ENCODE peak calls at places on chromosomes 12 and 14, in seven cellular contexts. G, A, P, N, C, M and E are unnamed samples.

GRCh38 chr12:6367065-6367968 is 8.0 kb downstream of the SCNN1A start:
- DNase-seq in G (no peak), A (peak), P (peak), N (no peak), C (no peak), M (no peak), E (no peak)

GRCh38 chr14:24080142-24080530 is 8.8 kb downstream of the CPNE6 start:
- DNase-seq in G (no peak), A (no peak), P (no peak), N (no peak), C (no peak), M (no peak), E (no peak)

GRCh38 chr14:53596845-53597525 is 359.6 kb downstream of the BMP4 start:
- DNase-seq in G (no peak), A (peak), P (peak), N (no peak), C (no peak), M (no peak), E (no peak)

GRCh38 chr14:92542766-92543554 is 29.4 kb downstream of the RIN3 start:
- DNase-seq in G (no peak), A (no peak), P (no peak), N (no peak), C (no peak), M (no peak), E (no peak)

GRCh38 chr12:111396726-111397445 is 8.8 kb upstream of the SH2B3 start:
- DNase-seq in G (peak), A (peak), P (peak), N (peak), C (peak), M (peak), E (peak)

GRCh38 chr12:115259968-115260806 is 576.2 kb upstream of the TBX3 start:
- DNase-seq in G (no peak), A (no peak), P (no peak), N (no peak), C (no peak), M (no peak), E (no peak)

GRCh38 chr12:48980389-48980952 is 2.3 kb downstream of the WNT1 start:
- DNase-seq in G (peak), A (no peak), P (no peak), N (peak), C (peak), M (no peak), E (peak)

GRCh38 chr12:13980548-13981295 is 680 bp downstream of the GRIN2B start:
- DNase-seq in G (peak), A (no peak), P (no peak), N (no peak), C (peak), M (no peak), E (peak)

GRCh38 chr14:74401504-74402241 is 24.3 kb downstream of the SYNDIG1L start:
- DNase-seq in G (peak), A (no peak), P (peak), N (peak), C (peak), M (no peak), E (peak)

GRCh38 chr12:126602611-126603010 is 1537.4 kb downstream of the AACS start:
- DNase-seq in G (no peak), A (no peak), P (no peak), N (no peak), C (no peak), M (no peak), E (no peak)

GRCh38 chr12:102426599-102427541 is 53.5 kb downstream of the IGF1 start:
- DNase-seq in G (no peak), A (peak), P (no peak), N (no peak), C (no peak), M (no peak), E (no peak)

GRCh38 chr12:64882687-64883086 is 58.2 kb downstream of the TBC1D30 start:
- DNase-seq in G (no peak), A (no peak), P (no peak), N (no peak), C (no peak), M (no peak), E (no peak)

GRCh38 chr14:69767369-69767999 is 542 bp downstream of the SRSF5 start:
- DNase-seq in G (peak), A (peak), P (peak), N (peak), C (peak), M (peak), E (peak)

GRCh38 chr12:6178981-6179761 is 21.0 kb upstream of the CD9 start:
- DNase-seq in G (peak), A (peak), P (peak), N (peak), C (no peak), M (no peak), E (peak)

GRCh38 chr14:81221579-81222102 is 882 bp upstream of the GTF2A1 start:
- DNase-seq in G (peak), A (peak), P (no peak), N (no peak), C (no peak), M (no peak), E (no peak)

GRCh38 chr14:68320495-68320894 is 472.4 kb downstream of the ZFP36L1 start:
- DNase-seq in G (no peak), A (no peak), P (no peak), N (no peak), C (no peak), M (no peak), E (no peak)

GRCh38 chr12:85872497-85873091 is 1.5 kb upstream of the NTS start:
- DNase-seq in G (peak), A (peak), P (peak), N (no peak), C (no peak), M (peak), E (no peak)

GRCh38 chr12:6956332-6956727 is 5.2 kb downstream of the PTPN6 start:
- DNase-seq in G (no peak), A (no peak), P (no peak), N (no peak), C (no peak), M (no peak), E (no peak)

GRCh38 chr12:94193168-94193567 is 44.8 kb downstream of the PLXNC1 start:
- DNase-seq in G (no peak), A (no peak), P (no peak), N (no peak), C (no peak), M (no peak), E (no peak)

GRCh38 chr14:90023176-90023896 is 38.5 kb upstream of the KCNK13 start:
- DNase-seq in G (no peak), A (peak), P (peak), N (no peak), C (no peak), M (no peak), E (no peak)

GRCh38 chr14:77339407-77339806 is 18.6 kb downstream of the GSTZ1 start:
- DNase-seq in G (no peak), A (peak), P (peak), N (no peak), C (no peak), M (no peak), E (no peak)

GRCh38 chr12:47318963-47319362 is 239.2 kb upstream of the AMIGO2 start:
- DNase-seq in G (no peak), A (no peak), P (no peak), N (no peak), C (no peak), M (no peak), E (no peak)

GRCh38 chr12:30837595-30837994 is 82.8 kb upstream of the CAPRIN2 start:
- DNase-seq in G (no peak), A (no peak), P (no peak), N (no peak), C (no peak), M (no peak), E (peak)

GRCh38 chr14:90820958-90821357 is 4.7 kb upstream of the TTC7B start:
- DNase-seq in G (no peak), A (peak), P (no peak), N (no peak), C (no peak), M (no peak), E (no peak)

GRCh38 chr14:52033131-52033642 is 35.7 kb downstream of the NID2 start:
- DNase-seq in G (peak), A (peak), P (peak), N (no peak), C (no peak), M (no peak), E (no peak)

GRCh38 chr12:30197392-30198047 is 413.8 kb upstream of the TMTC1 start:
- DNase-seq in G (peak), A (peak), P (peak), N (no peak), C (no peak), M (no peak), E (no peak)

GRCh38 chr12:110367209-110367864 is 36.2 kb downstream of the ANAPC7 start:
- DNase-seq in G (no peak), A (peak), P (peak), N (no peak), C (no peak), M (no peak), E (no peak)

GRCh38 chr12:31226639-31227038 is 99.3 kb downstream of the SINHCAF start:
- DNase-seq in G (no peak), A (no peak), P (no peak), N (no peak), C (no peak), M (no peak), E (no peak)

GRCh38 chr12:93541578-93542217 is 30.8 kb upstream of the SOCS2 start:
- DNase-seq in G (peak), A (no peak), P (no peak), N (no peak), C (no peak), M (no peak), E (no peak)

GRCh38 chr12:124277394-124278222 is 17.3 kb upstream of the RFLNA start:
- DNase-seq in G (peak), A (no peak), P (no peak), N (no peak), C (no peak), M (no peak), E (no peak)

GRCh38 chr12:124281309-124281708 is 13.6 kb upstream of the RFLNA start:
- DNase-seq in G (no peak), A (no peak), P (no peak), N (no peak), C (no peak), M (no peak), E (no peak)

GRCh38 chr12:124278389-124279101 is 16.3 kb upstream of the RFLNA start:
- DNase-seq in G (no peak), A (no peak), P (no peak), N (no peak), C (no peak), M (no peak), E (no peak)

GRCh38 chr12:124279315-124279714 is 15.6 kb upstream of the RFLNA start:
- DNase-seq in G (no peak), A (no peak), P (no peak), N (no peak), C (no peak), M (no peak), E (no peak)

DNA sequence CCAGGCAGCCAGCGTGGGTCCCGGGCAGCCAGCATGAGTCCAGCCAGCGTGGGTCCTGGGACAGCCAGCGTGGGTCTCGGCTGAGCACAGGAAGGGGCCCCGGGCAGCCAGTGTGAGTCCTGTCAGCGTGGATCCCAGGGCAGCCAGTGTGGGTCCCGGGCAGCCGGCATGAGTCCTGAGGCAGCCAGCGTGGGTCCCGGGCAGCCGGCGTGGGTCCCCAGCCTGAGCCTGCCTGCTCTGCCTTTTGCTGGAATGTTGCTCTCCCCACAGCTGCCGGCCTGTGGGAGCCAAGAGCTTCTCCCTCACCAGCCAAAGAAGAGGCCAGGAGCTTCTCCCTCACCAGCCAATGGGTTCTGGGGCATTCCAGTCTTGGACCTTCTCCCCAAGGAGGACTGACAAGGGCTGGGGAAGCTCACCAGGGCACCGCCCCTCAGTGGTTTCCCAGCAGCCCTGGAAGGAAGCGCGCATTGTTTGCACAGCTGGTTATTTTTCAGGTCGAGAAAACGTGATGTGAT is 15.0 kb upstream of the RFLNA start:
- DNase-seq in G (no peak), A (no peak), P (no peak), N (no peak), C (no peak), M (no peak), E (no peak)
- H3K23ac ChIP-seq in G (no peak), A (no peak), P (no peak), N (no peak), C (no peak), M (peak), E (no peak)

DNA sequence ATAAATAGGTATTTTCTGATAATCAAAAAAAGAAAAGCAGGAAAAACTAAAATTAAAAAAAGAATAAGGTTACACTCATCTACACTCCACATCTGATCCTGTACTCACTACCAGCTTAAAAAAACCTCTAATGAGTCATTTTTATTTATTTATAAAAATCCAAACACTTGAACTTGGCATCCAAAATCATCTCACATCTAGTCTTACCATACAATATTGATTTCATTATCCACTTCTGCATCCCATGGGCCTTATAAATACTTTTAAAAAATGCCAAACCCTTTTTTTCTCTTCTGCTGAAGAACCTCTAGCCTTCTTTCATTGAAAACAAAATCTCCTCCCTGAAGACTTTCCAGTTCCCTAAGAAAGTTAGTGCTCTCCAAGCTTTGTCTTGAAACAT is 109.7 kb downstream of the TMTC3 start:
- DNase-seq in G (no peak), A (peak), P (no peak), N (no peak), C (no peak), M (no peak), E (no peak)
- H3K18ac ChIP-seq in G (no peak), A (no peak), P (no peak), N (no peak), C (no peak), M (no peak), E (no peak)

DNA sequence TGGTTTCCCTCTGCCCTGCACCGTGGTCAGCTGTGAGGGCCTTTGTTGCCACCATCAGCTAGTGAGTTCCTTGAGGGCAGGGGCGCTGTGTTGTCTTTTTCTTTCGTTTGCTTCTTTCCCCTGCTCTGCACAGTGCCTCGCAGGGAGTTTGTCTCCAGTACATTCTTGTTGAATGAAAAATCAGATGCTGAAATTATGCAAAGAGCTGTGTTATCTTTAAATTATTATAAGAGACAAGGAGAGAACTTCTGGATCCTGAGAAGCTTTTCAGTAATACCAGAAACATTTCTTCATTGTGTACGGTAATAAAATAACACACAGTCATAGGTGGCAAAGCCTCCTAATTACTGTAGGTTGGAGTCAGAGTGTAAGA is 14.9 kb downstream of the EML1 start:
- DNase-seq in G (no peak), A (no peak), P (no peak), N (no peak), C (no peak), M (no peak), E (no peak)
- H4K8ac ChIP-seq in G (no peak), A (no peak), P (no peak), N (no peak), C (no peak), M (no peak), E (no peak)

GRCh38 chr12:50400638-50401382 is at the start of gene LARP4:
- DNase-seq in G (peak), A (peak), P (peak), N (peak), C (peak), M (peak), E (peak)

GRCh38 chr12:50394469-50395029 is 1.9 kb downstream of the FAM186A start:
- DNase-seq in G (peak), A (no peak), P (peak), N (peak), C (no peak), M (no peak), E (no peak)

GRCh38 chr12:50400104-50400637 is 514 bp upstream of the LARP4 start:
- DNase-seq in G (no peak), A (no peak), P (no peak), N (no peak), C (no peak), M (no peak), E (no peak)

GRCh38 chr12:50398931-50399330 is 1.8 kb upstream of the LARP4 start:
- DNase-seq in G (peak), A (no peak), P (no peak), N (no peak), C (no peak), M (no peak), E (peak)

GRCh38 chr12:50397122-50397650 is 777 bp upstream of the FAM186A start:
- DNase-seq in G (no peak), A (peak), P (peak), N (no peak), C (peak), M (no peak), E (no peak)
- H3K23ac ChIP-seq in G (no peak), A (no peak), P (no peak), N (no peak), C (no peak), M (no peak), E (no peak)

DNA sequence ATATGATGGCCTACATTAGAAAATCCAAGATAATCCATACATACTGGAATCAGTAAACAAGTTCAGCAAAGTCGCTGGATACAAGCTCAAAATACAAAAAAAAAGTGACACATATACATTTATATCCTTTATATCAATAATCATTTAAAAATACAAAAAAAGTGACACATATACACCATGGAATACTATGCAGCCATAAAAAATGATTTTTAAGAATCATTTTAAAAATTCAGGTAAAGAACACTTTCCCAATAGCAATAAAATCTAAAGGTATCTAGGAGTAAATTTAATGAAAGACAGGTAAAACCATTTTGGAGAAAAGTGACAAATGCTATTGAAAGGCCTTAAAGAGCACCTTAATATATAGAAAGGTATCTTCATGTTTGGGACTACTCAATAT is 111.9 kb downstream of the NTN4 start:
- DNase-seq in G (no peak), A (no peak), P (no peak), N (no peak), C (no peak), M (no peak), E (no peak)
- H3K18ac ChIP-seq in G (no peak), A (no peak), P (no peak), N (no peak), C (no peak), M (no peak), E (no peak)